ENCODE peak calls at places on chromosomes 16 and 17, in four cellular contexts. N, K, U and I are unnamed samples.

GRCh38 chr17:75720656-75721462 is at the start of gene ITGB4:
- DNase-seq in N (peak), K (peak), U (no peak), I (peak)

GRCh38 chr17:4593021-4593797 is 8.9 kb downstream of the SMTNL2 start:
- DNase-seq in N (no peak), K (no peak), U (no peak), I (no peak)

GRCh38 chr16:25523183-25523582 is 168.6 kb upstream of the HS3ST4 start:
- DNase-seq in N (no peak), K (no peak), U (no peak), I (no peak)

GRCh38 chr16:4911831-4912422 is 25.0 kb downstream of the PPL start:
- DNase-seq in N (no peak), K (peak), U (no peak), I (no peak)

GRCh38 chr17:51461578-51462004 is 201.2 kb downstream of the UTP18 start:
- DNase-seq in N (peak), K (peak), U (no peak), I (peak)

GRCh38 chr17:9484789-9485188 is 90.8 kb downstream of the STX8 start:
- DNase-seq in N (no peak), K (no peak), U (no peak), I (no peak)

GRCh38 chr17:79843475-79843916 is 4.3 kb upstream of the CBX4 start:
- DNase-seq in N (no peak), K (no peak), U (no peak), I (no peak)

GRCh38 chr17:2271985-2272702 is 31.4 kb downstream of the SMG6 start:
- DNase-seq in N (no peak), K (no peak), U (no peak), I (no peak)

GRCh38 chr17:14078027-14078426 is 8.7 kb downstream of the COX10 start:
- DNase-seq in N (no peak), K (no peak), U (no peak), I (no peak)

GRCh38 chr16:58119509-58119845 is 9.7 kb downstream of the CFAP20 start:
- DNase-seq in N (no peak), K (no peak), U (no peak), I (no peak)

GRCh38 chr16:29915590-29916247 is 10.3 kb downstream of the KCTD13 start:
- DNase-seq in N (no peak), K (peak), U (no peak), I (no peak)

GRCh38 chr16:48330133-48330846 is 54.9 kb downstream of the SIAH1 start:
- DNase-seq in N (no peak), K (no peak), U (no peak), I (no peak)

GRCh38 chr17:42623732-42624596 is 14.5 kb downstream of the TUBG1 start:
- DNase-seq in N (peak), K (no peak), U (no peak), I (no peak)

GRCh38 chr17:2214887-2215615 is 88.5 kb downstream of the SMG6 start:
- DNase-seq in N (no peak), K (no peak), U (no peak), I (no peak)

GRCh38 chr16:56246051-56246817 is 54.9 kb downstream of the GNAO1 start:
- DNase-seq in N (peak), K (peak), U (no peak), I (no peak)

GRCh38 chr17:62094175-62094574 is 29.1 kb upstream of the MED13 start:
- DNase-seq in N (no peak), K (no peak), U (no peak), I (no peak)

GRCh38 chr17:45740553-45741330 is 43.4 kb upstream of the CRHR1 start:
- DNase-seq in N (peak), K (peak), U (no peak), I (peak)

DNA sequence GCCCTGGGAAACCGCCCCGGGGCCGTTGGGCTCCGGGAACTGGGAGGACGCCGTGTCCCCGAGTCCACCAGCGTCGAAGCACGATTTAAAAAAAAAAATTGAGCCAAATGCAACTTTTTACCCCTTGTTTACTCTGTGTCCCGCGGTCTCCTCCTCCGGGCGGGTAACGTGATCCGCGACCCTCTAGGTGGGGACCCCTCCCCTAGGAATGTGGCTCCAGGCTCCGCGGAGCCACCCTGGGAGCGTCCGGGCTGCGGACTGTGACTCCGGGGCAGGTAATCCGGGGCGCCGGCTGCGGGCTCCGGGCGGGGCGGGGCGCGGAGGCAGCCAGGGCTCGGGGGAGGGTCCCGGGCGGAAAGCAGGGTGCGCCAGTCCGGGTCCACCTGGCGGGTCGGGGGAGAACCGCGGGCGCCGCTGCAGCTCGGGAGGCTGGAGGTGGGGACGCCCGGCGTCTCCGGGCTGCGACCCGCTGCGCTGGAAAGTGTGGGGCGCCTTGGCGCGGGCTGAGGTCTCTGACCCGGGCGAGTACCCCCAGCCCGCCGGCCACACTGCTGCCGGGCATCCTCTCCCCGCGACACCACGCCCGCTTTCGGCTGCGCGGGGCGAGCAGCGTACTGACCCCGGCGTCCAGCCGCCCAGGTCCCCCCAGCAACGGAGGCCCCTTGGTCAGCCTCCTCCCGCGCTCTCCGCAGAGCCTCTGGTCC is 850 bp upstream of the HELZ start:
- DNase-seq in N (peak), K (peak), U (no peak), I (peak)
- TF ChIP-seq USF2 in N (no peak), K (peak), U (no peak), I (peak)

DNA sequence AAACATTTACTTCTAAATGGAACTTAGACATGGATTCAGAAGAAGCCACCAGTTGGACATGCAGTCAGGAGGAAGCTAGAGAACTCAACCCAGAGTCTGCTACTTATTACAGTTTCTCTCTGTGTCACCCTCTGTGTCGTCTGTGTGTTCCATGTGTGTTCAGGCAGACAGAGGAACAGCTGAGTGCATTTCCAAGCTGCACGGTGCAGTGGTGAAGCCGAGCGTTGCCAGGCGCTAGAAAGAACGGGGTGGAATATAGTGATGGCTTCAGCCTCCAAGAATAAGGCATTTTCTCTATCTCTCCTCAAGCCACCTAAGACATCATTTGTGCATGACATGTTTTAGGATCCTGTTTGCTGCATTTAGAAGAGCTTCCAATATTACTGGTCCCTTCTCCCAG is 101.1 kb upstream of the CCL2 start:
- DNase-seq in N (no peak), K (no peak), U (no peak), I (no peak)
- TF ChIP-seq NR2C2 in N (no peak), K (no peak), U (no peak), I (no peak)

GRCh38 chr17:41060052-41060604 is at the start of gene KRTAP2-3:
- DNase-seq in N (no peak), K (peak), U (no peak), I (no peak)
- TF ChIP-seq USF2 in N (no peak), K (no peak), U (no peak), I (no peak)

DNA sequence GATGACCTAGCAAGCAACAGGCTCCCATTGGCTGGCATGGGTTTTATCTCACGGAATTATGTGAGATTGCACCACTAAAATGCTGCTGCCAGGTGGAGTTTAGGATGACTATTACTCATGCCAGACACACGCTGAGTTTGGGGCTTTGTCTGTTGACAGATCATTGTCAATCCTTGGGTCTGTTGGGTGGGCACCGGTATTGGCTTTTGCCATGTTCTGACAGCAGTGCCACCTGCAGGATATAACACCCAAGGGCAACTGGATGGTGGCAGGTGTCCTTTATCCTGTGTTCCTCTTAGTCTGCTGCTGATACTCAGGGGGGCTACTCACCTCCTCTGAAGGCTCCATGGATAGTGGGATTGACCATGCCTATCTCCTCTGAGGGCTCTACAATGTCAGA is 221.6 kb upstream of the DYNLRB2 start:
- DNase-seq in N (no peak), K (no peak), U (no peak), I (no peak)
- TF ChIP-seq NR2C2 in N (no peak), K (no peak), U (no peak), I (no peak)